ENCODE peak calls at places on chromosome 15, in nine cellular contexts. I is heart right ventricle, A is mesendoderm, G is right lobe of liver, R is left ventricle myocardium inferior, S is GM23338, W is tibial nerve, Y is A673, U is heart left ventricle. V is an unnamed sample. For H3K4me1, the result is how much of the 10 kb centered on the place peaks cover.

GRCh38 chr15:41585140-41586047 is 26.4 kb downstream of the TYRO3 start:
- DNase-seq in G (no peak), S (peak), Y (peak), A (peak), R (peak), W (peak), U (peak), I (peak), V (no peak)

GRCh38 chr15:34721802-34722795 is 32.7 kb downstream of the GJD2 start:
- DNase-seq in W (peak), Y (peak), R (peak), I (peak), U (peak), A (peak), G (peak), S (peak), V (peak)

GRCh38 chr15:86558252-86558651 is 478.6 kb downstream of the AGBL1 start:
- DNase-seq in G (no peak), W (no peak), I (no peak), R (no peak), S (no peak), A (peak), U (no peak), Y (no peak), V (no peak)

GRCh38 chr15:53962646-53963561 is 15.3 kb upstream of the UNC13C start:
- DNase-seq in R (no peak), S (peak), G (no peak), A (peak), U (no peak), I (peak), Y (peak), W (peak), V (peak)

GRCh38 chr15:74642724-74643367 is 27.2 kb downstream of the CLK3 start:
- DNase-seq in U (no peak), G (no peak), I (no peak), Y (peak), W (no peak), A (peak), R (no peak), S (peak), V (no peak)

GRCh38 chr15:74245342-74245931 is 9.3 kb downstream of the CCDC33 start:
- DNase-seq in U (no peak), R (no peak), Y (peak), I (no peak), A (peak), W (no peak), S (peak), G (no peak), V (no peak)

GRCh38 chr15:68821898-68822380 is 1.2 kb upstream of the ANP32A start:
- DNase-seq in W (no peak), A (no peak), S (peak), Y (no peak), R (no peak), U (no peak), G (no peak), I (no peak), V (no peak)

GRCh38 chr15:70308011-70308761 is 210.5 kb upstream of the TLE3 start:
- DNase-seq in U (no peak), G (no peak), Y (peak), I (no peak), R (no peak), S (no peak), W (no peak), A (no peak), V (no peak)

GRCh38 chr15:37002041-37002689 is 98.2 kb downstream of the MEIS2 start:
- DNase-seq in U (no peak), A (peak), R (no peak), W (no peak), Y (no peak), G (no peak), S (no peak), I (no peak), V (no peak)

GRCh38 chr15:98914626-98915025 is 93.0 kb downstream of the PGPEP1L start:
- DNase-seq in W (no peak), Y (no peak), I (no peak), U (no peak), G (no peak), A (no peak), R (no peak), S (no peak), V (no peak)

GRCh38 chr15:52289629-52290081 is 5.9 kb downstream of the MYO5C start:
- DNase-seq in G (no peak), A (peak), U (no peak), Y (no peak), W (no peak), R (no peak), I (no peak), S (peak), V (no peak)

GRCh38 chr15:50786871-50787270 is 21.4 kb upstream of the SPPL2A start:
- DNase-seq in U (no peak), R (no peak), A (peak), Y (no peak), I (no peak), G (no peak), S (no peak), W (no peak), V (no peak)

GRCh38 chr15:71186267-71186666 is 71.0 kb downstream of the THSD4 start:
- DNase-seq in W (no peak), S (no peak), A (no peak), R (peak), I (peak), Y (no peak), U (peak), G (no peak), V (no peak)

GRCh38 chr15:73990250-73991005 is 1.7 kb downstream of the STOML1 start:
- DNase-seq in I (no peak), W (no peak), G (no peak), Y (no peak), A (no peak), U (no peak), S (no peak), R (no peak), V (no peak)

GRCh38 chr15:40550381-40551037 is 14.3 kb downstream of the CCDC32 start:
- DNase-seq in A (no peak), I (no peak), Y (no peak), R (no peak), S (no peak), W (no peak), U (no peak), G (no peak), V (no peak)

GRCh38 chr15:76967067-76967466 is 27.9 kb upstream of the PSTPIP1 start:
- DNase-seq in U (no peak), I (no peak), G (no peak), R (no peak), Y (no peak), S (no peak), A (no peak), W (no peak), V (no peak)

GRCh38 chr15:83929619-83930018 is 275.7 kb downstream of the ADAMTSL3 start:
- DNase-seq in I (no peak), W (no peak), A (no peak), R (no peak), G (no peak), S (no peak), Y (no peak), U (no peak), V (no peak)

GRCh38 chr15:84961114-84961452 is 20.6 kb upstream of the PDE8A start:
- DNase-seq in W (no peak), U (no peak), S (peak), A (peak), I (no peak), Y (no peak), G (no peak), R (no peak), V (no peak)

GRCh38 chr15:42037650-42038049 is 16.8 kb upstream of the PLA2G4E start:
- DNase-seq in A (no peak), I (no peak), Y (no peak), W (no peak), G (no peak), S (no peak), R (no peak), U (peak), V (no peak)

GRCh38 chr15:47963265-47963664 is 157.5 kb upstream of the SLC24A5 start:
- DNase-seq in G (no peak), Y (no peak), A (no peak), S (no peak), W (no peak), U (no peak), R (no peak), I (no peak), V (no peak)

GRCh38 chr15:95684126-95684525 is 646.4 kb upstream of the NR2F2 start:
- DNase-seq in W (no peak), S (no peak), Y (no peak), A (no peak), U (no peak), I (no peak), R (no peak), G (no peak), V (no peak)

GRCh38 chr15:83283813-83284562 is 476 bp downstream of the BNC1 start:
- DNase-seq in W (no peak), R (no peak), A (peak), I (no peak), U (peak), S (peak), G (no peak), Y (no peak), V (no peak)

GRCh38 chr15:63603516-63603915 is 6.3 kb downstream of the FBXL22 start:
- DNase-seq in Y (no peak), I (no peak), S (no peak), G (peak), R (no peak), A (no peak), U (no peak), W (no peak), V (no peak)
- H3K4me1 ChIP-seq in Y (under half), I (under half), S (under half), G (under half), R (half or more), A (under half), U (under half), W (under half), V (under half)

GRCh38 chr15:89656116-89656815 is 999 bp upstream of the KIF7 start:
- DNase-seq in G (no peak), U (no peak), Y (no peak), S (no peak), I (no peak), R (no peak), W (no peak), A (no peak), V (no peak)
- H3K4me1 ChIP-seq in G (under half), U (under half), Y (under half), S (under half), I (under half), R (under half), W (under half), A (under half), V (under half)

GRCh38 chr15:55588070-55588817 is at the start of gene PYGO1:
- DNase-seq in I (peak), R (peak), Y (peak), G (no peak), U (peak), A (peak), W (peak), S (peak), V (peak)

GRCh38 chr15:55588818-55589122 is 625 bp upstream of the PYGO1 start:
- DNase-seq in W (peak), Y (no peak), R (no peak), A (no peak), U (no peak), S (peak), I (peak), G (no peak), V (no peak)

GRCh38 chr15:55589297-55589696 is 1.2 kb upstream of the PYGO1 start:
- DNase-seq in R (no peak), G (no peak), S (no peak), Y (no peak), W (no peak), I (no peak), U (no peak), A (no peak), V (no peak)

GRCh38 chr15:55587321-55588069 is 650 bp downstream of the PYGO1 start:
- DNase-seq in R (peak), W (peak), U (peak), G (no peak), I (peak), Y (peak), S (peak), A (peak), V (no peak)

DNA sequence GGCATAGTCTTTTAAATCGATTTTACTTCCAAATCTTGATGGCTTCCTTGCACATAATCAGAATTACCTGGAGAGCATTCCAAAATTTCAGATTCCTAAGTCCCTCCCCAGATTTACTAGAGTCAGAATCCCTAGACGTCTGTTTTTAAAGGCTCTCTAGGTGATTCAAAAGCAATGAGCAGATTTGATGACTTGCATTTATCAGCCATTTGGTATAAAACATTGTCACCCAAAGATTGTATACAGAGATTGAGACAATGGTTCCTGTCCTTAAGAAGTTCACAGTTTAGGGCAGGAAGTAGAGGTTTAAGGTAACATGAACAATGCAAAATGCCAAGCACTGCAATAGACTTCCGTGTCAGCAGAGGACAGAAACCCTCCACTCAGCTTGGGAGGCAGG is 2.6 kb upstream of the PYGO1 start:
- DNase-seq in U (no peak), G (no peak), R (no peak), S (no peak), A (peak), W (no peak), I (no peak), Y (no peak), V (no peak)
- H3K4me1 ChIP-seq in U (under half), G (under half), R (under half), S (under half), A (under half), W (under half), I (under half), Y (under half), V (under half)

DNA sequence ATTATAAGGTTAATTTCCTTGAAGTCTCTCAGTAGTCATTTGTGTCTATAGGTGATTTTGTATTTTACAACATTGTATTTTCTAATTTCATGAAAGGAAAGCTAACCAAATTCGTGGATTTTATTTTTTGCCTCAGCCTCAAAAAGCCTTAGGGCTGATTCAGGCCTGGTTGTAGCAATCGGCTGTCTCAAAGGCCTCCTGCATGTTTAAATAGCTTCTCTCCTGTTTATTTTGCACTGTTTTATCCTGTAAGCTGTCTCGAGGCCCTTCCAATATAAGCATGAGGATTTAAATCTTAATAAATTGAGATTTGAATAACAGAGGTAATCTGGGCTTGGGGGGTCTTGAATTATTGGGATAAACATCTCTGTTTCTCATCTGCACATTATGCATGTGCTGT is 51.7 kb upstream of the ICE2 start:
- DNase-seq in R (no peak), G (no peak), W (no peak), A (no peak), S (no peak), I (no peak), U (no peak), Y (no peak), V (no peak)
- H3K4me1 ChIP-seq in R (under half), G (under half), W (under half), A (under half), S (under half), I (under half), U (under half), Y (under half), V (under half)

GRCh38 chr15:65084500-65085206 is 8.1 kb downstream of the KBTBD13 start:
- DNase-seq in W (no peak), I (no peak), Y (no peak), A (no peak), S (no peak), G (no peak), R (no peak), U (peak), V (no peak)
- H3K4me1 ChIP-seq in W (under half), I (half or more), Y (under half), A (under half), S (under half), G (under half), R (half or more), U (under half), V (under half)

DNA sequence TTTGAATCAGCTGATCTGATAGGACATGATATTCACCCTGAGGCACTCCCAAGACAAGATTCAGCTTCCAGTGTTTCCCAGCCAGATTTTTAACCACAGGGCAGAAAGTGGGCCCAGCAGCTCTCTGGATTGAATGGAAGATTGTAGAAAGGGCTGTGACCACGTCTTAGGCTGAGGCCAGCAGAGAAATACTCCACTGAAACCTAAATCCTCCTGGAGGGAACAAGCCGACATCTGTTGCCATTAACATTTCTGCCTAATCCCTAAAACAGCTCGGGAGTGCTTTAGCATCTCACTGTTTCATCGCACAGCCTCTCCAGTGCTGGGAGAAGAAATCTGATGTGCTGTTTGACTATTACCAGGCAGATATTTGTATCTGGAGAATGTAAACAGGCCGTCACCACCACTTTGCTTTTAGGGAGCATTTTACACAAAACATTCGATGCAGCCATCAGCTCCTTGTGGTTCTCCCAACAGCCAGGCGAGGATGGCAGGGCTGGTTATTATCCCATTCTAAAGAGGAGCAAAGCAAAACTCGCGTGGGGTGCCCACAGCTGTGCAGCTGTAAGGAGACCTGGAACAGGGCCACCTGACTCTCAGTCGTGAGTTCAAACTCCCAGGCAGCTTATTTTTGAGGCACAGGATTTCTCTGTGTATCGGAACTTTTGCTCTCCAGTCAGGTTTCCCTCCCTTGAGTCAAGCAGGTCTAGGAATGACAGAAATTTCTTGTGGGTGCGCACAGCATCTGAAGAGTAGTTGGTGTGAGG is 117.4 kb downstream of the LIPC start:
- DNase-seq in S (no peak), U (no peak), R (no peak), W (no peak), G (no peak), Y (no peak), A (no peak), I (no peak), V (no peak)
- H3K4me1 ChIP-seq in S (under half), U (under half), R (half or more), W (under half), G (under half), Y (under half), A (under half), I (under half), V (under half)

GRCh38 chr15:66625974-66626373 is 60.2 kb upstream of the LCTL start:
- DNase-seq in A (no peak), S (no peak), U (no peak), R (no peak), Y (no peak), I (no peak), G (no peak), W (no peak), V (no peak)
- H3K4me1 ChIP-seq in A (under half), S (under half), U (under half), R (under half), Y (under half), I (under half), G (under half), W (under half), V (under half)

DNA sequence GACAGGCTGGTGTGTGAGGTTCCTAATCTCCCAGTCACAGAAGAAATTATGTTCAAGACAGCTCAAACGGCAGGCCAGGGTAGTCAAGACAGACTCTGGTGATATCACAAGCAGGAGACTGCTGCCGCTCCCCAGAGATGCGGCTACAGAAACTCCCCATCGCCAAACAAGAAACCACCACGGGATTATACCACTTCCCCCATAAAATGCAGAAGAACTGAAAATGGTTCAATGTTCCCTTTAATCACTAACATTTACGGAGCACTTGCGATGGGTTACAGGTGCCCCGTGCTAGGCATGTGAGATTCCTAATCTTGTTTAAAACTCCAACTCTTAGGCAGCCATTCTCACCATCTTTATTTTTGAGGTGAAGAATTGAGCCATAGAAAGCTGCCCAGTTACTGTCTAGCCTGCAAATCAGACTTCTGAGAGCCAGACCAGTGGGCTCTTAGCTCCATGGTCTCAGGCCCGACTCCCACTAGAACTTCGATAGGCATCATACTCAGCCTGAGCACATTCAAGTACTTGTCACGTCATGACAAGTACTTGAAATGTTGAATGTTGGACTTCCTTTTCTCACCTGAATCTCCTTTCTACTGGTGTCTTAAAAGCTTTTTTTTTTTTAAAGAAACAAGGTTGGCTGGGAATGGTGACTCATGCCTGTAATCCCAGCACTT is 58.4 kb downstream of the TBC1D2B start:
- DNase-seq in S (no peak), G (no peak), W (no peak), R (no peak), Y (no peak), I (no peak), A (no peak), U (no peak), V (no peak)
- H3K4me1 ChIP-seq in S (under half), G (under half), W (under half), R (under half), Y (under half), I (under half), A (under half), U (under half), V (under half)

GRCh38 chr15:101174152-101174920 is 77.5 kb downstream of the CHSY1 start:
- DNase-seq in A (no peak), U (no peak), Y (no peak), G (no peak), I (no peak), W (no peak), R (no peak), S (no peak), V (no peak)
- H3K4me1 ChIP-seq in A (under half), U (under half), Y (under half), G (under half), I (under half), W (under half), R (half or more), S (under half), V (under half)

DNA sequence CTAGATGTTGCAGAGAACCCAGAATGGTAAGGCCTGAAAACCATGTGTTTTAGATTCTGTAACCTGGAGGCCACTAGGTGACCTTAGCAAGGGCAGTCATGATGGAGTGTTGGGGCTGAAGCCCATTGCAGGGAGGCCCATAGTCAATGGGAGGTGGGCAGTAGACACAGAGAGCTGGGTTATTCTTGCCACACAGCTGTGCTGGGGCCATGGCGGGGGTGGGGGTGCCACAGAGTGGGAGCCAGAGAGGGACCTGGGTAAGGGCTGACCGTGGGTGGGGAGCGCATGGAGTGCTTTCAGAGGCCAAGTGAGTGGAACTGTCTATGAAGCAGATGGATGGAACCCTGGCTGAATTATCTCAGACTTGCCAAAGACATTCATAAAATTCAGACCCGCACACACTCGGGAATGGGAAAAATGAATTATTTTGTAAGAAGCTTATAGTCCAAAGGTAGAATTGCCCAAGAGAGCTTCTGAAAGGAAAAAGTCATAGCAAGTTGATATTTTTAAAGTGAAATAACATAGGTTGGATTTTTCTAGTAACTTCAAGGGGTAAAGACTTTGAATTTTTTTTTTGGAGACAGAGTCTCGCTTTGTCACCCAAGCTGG is 53.9 kb downstream of the SMAD3 start:
- DNase-seq in R (no peak), Y (no peak), W (no peak), S (no peak), U (no peak), A (no peak), I (no peak), G (no peak), V (peak)
- H3K4me1 ChIP-seq in R (half or more), Y (under half), W (half or more), S (under half), U (under half), A (under half), I (half or more), G (under half), V (half or more)

V was measured in tibial artery.